ENCODE peak calls at places on chromosomes 16 and 17, in eight cellular contexts. N is NCI-H1092 treated with DMSO at 0.1 percent for 48 hours, X is lung microvascular endothelial cell, E is hippocampal formation, F is AG09319, U is B cell, O is left kidney, L is GM10248. H is an unnamed sample.

GRCh38 chr16:85683363-85683762 is 5.4 kb downstream of the GINS2 start:
- DNase-seq in N (peak; percentile 37), X (no peak), U (no peak), O (peak; percentile 17), L (no peak), E (no peak), F (no peak), H (no peak)

GRCh38 chr17:59378621-59379194 is 47.3 kb downstream of the YPEL2 start:
- DNase-seq in U (no peak), O (peak; percentile 44), E (no peak), L (no peak), X (peak; percentile 92), F (no peak), N (no peak), H (no peak)

GRCh38 chr17:68356520-68356919 is 65.2 kb downstream of the ARSG start:
- DNase-seq in L (peak; percentile 50), F (no peak), N (no peak), E (no peak), X (peak; percentile 23), O (peak; percentile 42), U (no peak), H (peak; percentile 51)

GRCh38 chr16:83887564-83887963 is 11.4 kb upstream of the MLYCD start:
- DNase-seq in X (no peak), F (no peak), O (no peak), L (no peak), N (no peak), E (no peak), U (no peak), H (no peak)

GRCh38 chr17:40110026-40110425 is 9.6 kb upstream of the NR1D1 start:
- DNase-seq in U (no peak), X (no peak), L (no peak), O (peak; percentile 46), F (no peak), E (no peak), N (no peak), H (no peak)

GRCh38 chr17:9242497-9242881 is 221.2 kb downstream of the NTN1 start:
- DNase-seq in X (no peak), O (peak; percentile 39), E (no peak), N (no peak), F (no peak), L (no peak), U (no peak), H (no peak)

GRCh38 chr16:87789437-87790277 is 23.9 kb upstream of the KLHDC4 start:
- DNase-seq in O (no peak), E (no peak), X (peak; percentile 36), U (no peak), L (no peak), N (no peak), F (no peak), H (no peak)

GRCh38 chr17:144936-145670 is 7.7 kb downstream of the SCGB1C2 start:
- DNase-seq in E (no peak), L (no peak), F (no peak), X (no peak), N (no peak), U (no peak), O (no peak), H (no peak)

GRCh38 chr17:82445542-82445941 is 5.0 kb downstream of the CYBC1 start:
- DNase-seq in X (no peak), F (no peak), U (no peak), N (no peak), L (no peak), E (no peak), O (no peak), H (no peak)

GRCh38 chr16:59543641-59544040 is 809.5 kb upstream of the GOT2 start:
- DNase-seq in F (peak; percentile 12), E (no peak), X (no peak), L (no peak), U (no peak), N (no peak), O (no peak), H (no peak)

GRCh38 chr17:8163978-8164814 is 1.4 kb upstream of the VAMP2 start:
- DNase-seq in F (no peak), E (no peak), U (peak; percentile 68), N (peak; percentile 38), X (no peak), L (peak; percentile 48), O (peak; percentile 95), H (no peak)

GRCh38 chr16:28042856-28043255 is 20.7 kb downstream of the GSG1L start:
- DNase-seq in N (no peak), U (no peak), X (no peak), F (peak; percentile 11), L (no peak), O (no peak), E (no peak), H (no peak)

GRCh38 chr16:64440421-64440831 is 681.4 kb downstream of the CDH11 start:
- DNase-seq in E (no peak), U (no peak), O (peak; percentile 79), N (no peak), X (peak; percentile 69), L (no peak), F (peak; percentile 96), H (no peak)

GRCh38 chr17:933168-934083 is 46.1 kb downstream of the NXN start:
- DNase-seq in L (no peak), X (peak; percentile 77), U (no peak), O (peak; percentile 47), N (no peak), E (no peak), F (peak; percentile 89), H (no peak)

GRCh38 chr16:53664724-53665345 is 38.8 kb downstream of the RPGRIP1L start:
- DNase-seq in O (no peak), E (no peak), L (no peak), F (peak; percentile 62), X (no peak), N (no peak), U (no peak), H (peak; percentile 19)

GRCh38 chr17:1455291-1455747 is 713 bp downstream of the CRK start:
- DNase-seq in F (peak; percentile 30), L (peak; percentile 52), O (peak; percentile 89), X (peak; percentile 76), N (peak; percentile 36), U (peak; percentile 78), E (no peak), H (no peak)

GRCh38 chr16:695355-696089 is 5.3 kb upstream of the WDR24 start:
- DNase-seq in X (no peak), F (no peak), U (peak; percentile 91), N (peak; percentile 79), L (peak; percentile 83), E (no peak), O (peak; percentile 85), H (no peak)

GRCh38 chr16:84271037-84271436 is 23.6 kb upstream of the WFDC1 start:
- DNase-seq in L (no peak), O (no peak), N (no peak), E (no peak), U (no peak), F (no peak), X (no peak), H (no peak)

GRCh38 chr17:40495140-40495539 is 6.3 kb downstream of the TNS4 start:
- DNase-seq in E (no peak), F (no peak), N (no peak), O (no peak), L (no peak), U (no peak), X (no peak), H (no peak)

GRCh38 chr17:28744104-28744801 is 442 bp downstream of the TRAF4 start:
- DNase-seq in L (peak; percentile 75), N (no peak), X (peak; percentile 39), O (peak; percentile 83), U (peak; percentile 87), E (no peak), F (no peak), H (no peak)

GRCh38 chr17:39393732-39394131 is 7.7 kb downstream of the FBXL20 start:
- DNase-seq in F (no peak), O (no peak), E (no peak), U (no peak), X (no peak), N (no peak), L (no peak), H (no peak)

GRCh38 chr16:9099131-9099625 is 7.7 kb downstream of the HAPSTR1 start:
- DNase-seq in O (no peak), E (no peak), U (no peak), N (no peak), L (peak; percentile 35), X (peak; percentile 35), F (no peak), H (no peak)

GRCh38 chr16:30951785-30952184 is 2.9 kb downstream of the ORAI3 start:
- DNase-seq in L (no peak), O (no peak), N (no peak), X (no peak), U (no peak), F (no peak), E (no peak), H (no peak)

GRCh38 chr16:10242076-10242475 is 59.8 kb upstream of the GRIN2A start:
- DNase-seq in O (no peak), N (no peak), F (no peak), X (no peak), E (no peak), U (no peak), L (no peak), H (no peak)

GRCh38 chr17:38584350-38584925 is 21.3 kb downstream of the SRCIN1 start:
- DNase-seq in F (peak; percentile 27), L (peak; percentile 84), N (peak; percentile 57), E (peak; percentile 44), X (peak; percentile 53), O (peak; percentile 80), U (peak; percentile 88), H (no peak)

GRCh38 chr16:29743475-29743826 is 2.3 kb downstream of the C16orf54 start:
- DNase-seq in N (no peak), L (no peak), O (no peak), E (no peak), U (no peak), X (no peak), F (no peak), H (no peak)

GRCh38 chr17:19727466-19728113 is 11.2 kb upstream of the SLC47A2 start:
- DNase-seq in E (peak; percentile 80), L (no peak), F (peak; percentile 86), U (no peak), N (no peak), O (no peak), X (peak; percentile 86), H (no peak)

GRCh38 chr16:27319257-27319965 is 5.6 kb downstream of the IL4R start:
- DNase-seq in E (no peak), X (no peak), F (no peak), L (no peak), O (no peak), N (no peak), U (no peak), H (no peak)

GRCh38 chr17:21039839-21040575 is 2.8 kb downstream of the USP22 start:
- DNase-seq in E (no peak), X (peak; percentile 46), N (peak; percentile 27), O (peak; percentile 73), U (no peak), F (no peak), L (no peak), H (no peak)

H was measured in GM12878.